ENCODE peak calls at places on chromosomes 13 and 19, in four cellular contexts. K, V, A and B are unnamed samples.

GRCh38 chr19:14146789-14147216 is 10.4 kb upstream of the ASF1B start:
- DNase-seq in K (no peak), A (no peak), V (no peak), B (no peak)

GRCh38 chr19:48656840-48657474 is 11.0 kb upstream of the CA11 start:
- DNase-seq in K (peak), V (no peak), A (no peak), B (no peak)

GRCh38 chr19:46383846-46384245 is 29.5 kb downstream of the CCDC8 start:
- DNase-seq in A (no peak), V (no peak), K (no peak), B (no peak)

GRCh38 chr19:18833849-18834643 is 2.3 kb downstream of the UPF1 start:
- DNase-seq in A (no peak), V (no peak), K (no peak), B (peak)

GRCh38 chr13:93462151-93462550 is 235.5 kb downstream of the GPC6 start:
- DNase-seq in A (no peak), K (no peak), V (no peak), B (no peak)

GRCh38 chr13:105655046-105655445 is 880.4 kb downstream of the EFNB2 start:
- DNase-seq in A (no peak), K (no peak), V (no peak), B (no peak)

GRCh38 chr13:90105881-90106496 is 1241.5 kb upstream of the MIR17HG start:
- DNase-seq in A (no peak), K (no peak), V (no peak), B (no peak)

GRCh38 chr19:55546822-55547614 is 1.7 kb upstream of the SBK3 start:
- DNase-seq in A (no peak), V (peak), K (peak), B (peak)

GRCh38 chr19:34996978-34997640 is 3.0 kb upstream of the GRAMD1A start:
- DNase-seq in A (no peak), V (no peak), K (no peak), B (peak)

GRCh38 chr13:25890671-25891212 is 161.1 kb downstream of the SHISA2 start:
- DNase-seq in V (no peak), A (no peak), K (no peak), B (no peak)

GRCh38 chr13:81610613-81611012 is 1269.7 kb upstream of the SPRY2 start:
- DNase-seq in A (no peak), V (no peak), K (no peak), B (no peak)

GRCh38 chr19:55069137-55069858 is 6.3 kb upstream of the RDH13 start:
- DNase-seq in V (peak), A (no peak), K (peak), B (no peak)

GRCh38 chr19:54921082-54921481 is 15.1 kb downstream of the NCR1 start:
- DNase-seq in A (no peak), K (no peak), V (no peak), B (no peak)

GRCh38 chr19:38912600-38913514 is 871 bp upstream of the CCER2 start:
- DNase-seq in V (no peak), A (no peak), K (no peak), B (no peak)

GRCh38 chr19:33396701-33397535 is 23.4 kb downstream of the CEBPG start:
- DNase-seq in K (no peak), A (no peak), V (no peak), B (peak)
- TF ChIP-seq RNF2 in K (no peak), A (no peak), V (no peak), B (no peak)

DNA sequence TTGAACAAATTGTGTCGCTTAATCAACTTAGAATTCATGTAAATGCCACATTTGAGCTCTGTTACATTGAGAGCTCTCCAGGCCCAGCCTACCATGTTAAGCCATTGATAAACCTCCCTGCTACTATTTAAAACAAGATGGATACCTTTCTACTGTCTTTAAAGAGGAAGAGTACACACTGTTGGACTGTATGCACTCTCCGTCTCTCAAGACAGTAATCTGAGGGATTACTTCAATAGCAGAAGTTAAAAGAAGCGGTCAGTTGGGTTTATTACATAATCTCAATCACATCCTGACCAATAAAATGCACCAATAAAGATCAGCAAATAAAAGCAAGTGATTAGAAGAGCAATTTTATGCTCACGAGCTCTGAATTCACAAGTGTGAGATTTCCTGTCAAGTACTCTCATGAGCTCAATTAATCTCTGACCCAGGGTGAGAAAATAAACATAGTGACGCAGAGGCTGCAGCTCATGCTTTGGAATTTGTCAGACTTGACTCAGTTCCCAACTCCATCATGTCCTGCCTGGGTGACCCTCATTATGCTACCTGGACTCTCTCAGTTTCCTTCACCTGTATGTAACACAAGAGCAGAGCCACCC is 12.3 kb downstream of the ABCC4 start:
- DNase-seq in A (no peak), V (no peak), K (no peak), B (no peak)
- TF ChIP-seq RFX5 in A (no peak), V (no peak), K (no peak), B (no peak)

GRCh38 chr13:36421447-36421846 is 10.8 kb upstream of the CCNA1 start:
- DNase-seq in V (no peak), A (no peak), K (no peak), B (no peak)
- TF ChIP-seq RNF2 in V (no peak), A (no peak), K (no peak), B (no peak)

GRCh38 chr13:19978830-19979437 is 20.4 kb downstream of the ZMYM2 start:
- DNase-seq in V (no peak), K (no peak), A (no peak), B (no peak)

GRCh38 chr13:19985219-19985556 is 26.7 kb downstream of the ZMYM2 start:
- DNase-seq in K (no peak), V (no peak), A (no peak), B (no peak)

GRCh38 chr13:19982447-19983043 is 24.0 kb downstream of the ZMYM2 start:
- DNase-seq in K (no peak), A (no peak), V (peak), B (no peak)

GRCh38 chr13:19981685-19982238 is 23.2 kb downstream of the ZMYM2 start:
- DNase-seq in A (no peak), K (no peak), V (peak), B (no peak)

DNA sequence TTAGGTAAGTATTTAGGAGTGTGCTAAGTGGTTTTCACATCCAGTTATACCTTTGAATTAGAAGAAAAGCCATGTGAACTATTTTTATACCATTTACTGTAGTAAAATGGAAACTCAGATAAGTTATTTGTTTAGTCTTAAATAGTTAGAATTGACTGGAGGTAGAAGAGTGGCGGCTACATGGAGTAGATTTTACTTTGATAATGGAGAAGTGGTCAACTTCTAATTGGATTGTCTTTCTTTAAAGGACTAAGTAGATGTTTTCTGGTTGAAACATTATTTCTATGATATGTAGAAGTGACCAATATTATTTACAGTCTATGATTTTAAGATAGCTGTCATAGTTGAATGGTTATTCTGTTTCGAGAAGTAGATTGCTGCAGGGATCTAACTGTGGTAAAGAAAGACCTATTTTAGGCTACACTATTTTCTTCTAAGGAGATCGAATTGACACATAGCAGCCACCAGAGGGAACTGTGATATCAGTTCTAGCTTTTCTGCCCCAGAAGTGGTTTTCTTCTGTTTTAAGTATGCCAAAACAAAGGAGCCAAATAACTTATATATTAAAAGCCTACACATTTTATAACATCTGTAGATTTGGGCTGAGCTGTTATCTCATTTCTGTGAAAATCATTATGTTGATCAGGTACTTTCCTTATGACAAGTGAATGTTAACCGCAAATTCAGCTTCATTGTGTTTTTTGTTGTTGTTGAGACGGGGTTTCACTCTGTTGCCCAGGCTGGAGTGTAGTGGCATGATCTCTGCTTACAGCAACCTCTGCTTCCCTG is 26.1 kb downstream of the ZMYM2 start:
- DNase-seq in A (no peak), K (peak), V (peak), B (peak)
- TF ChIP-seq RFX5 in A (no peak), K (no peak), V (no peak), B (no peak)

GRCh38 chr19:19943848-19944582 is 43.3 kb downstream of the ZNF93 start:
- DNase-seq in V (peak), A (no peak), K (no peak), B (no peak)
- TF ChIP-seq RNF2 in V (no peak), A (no peak), K (no peak), B (no peak)

DNA sequence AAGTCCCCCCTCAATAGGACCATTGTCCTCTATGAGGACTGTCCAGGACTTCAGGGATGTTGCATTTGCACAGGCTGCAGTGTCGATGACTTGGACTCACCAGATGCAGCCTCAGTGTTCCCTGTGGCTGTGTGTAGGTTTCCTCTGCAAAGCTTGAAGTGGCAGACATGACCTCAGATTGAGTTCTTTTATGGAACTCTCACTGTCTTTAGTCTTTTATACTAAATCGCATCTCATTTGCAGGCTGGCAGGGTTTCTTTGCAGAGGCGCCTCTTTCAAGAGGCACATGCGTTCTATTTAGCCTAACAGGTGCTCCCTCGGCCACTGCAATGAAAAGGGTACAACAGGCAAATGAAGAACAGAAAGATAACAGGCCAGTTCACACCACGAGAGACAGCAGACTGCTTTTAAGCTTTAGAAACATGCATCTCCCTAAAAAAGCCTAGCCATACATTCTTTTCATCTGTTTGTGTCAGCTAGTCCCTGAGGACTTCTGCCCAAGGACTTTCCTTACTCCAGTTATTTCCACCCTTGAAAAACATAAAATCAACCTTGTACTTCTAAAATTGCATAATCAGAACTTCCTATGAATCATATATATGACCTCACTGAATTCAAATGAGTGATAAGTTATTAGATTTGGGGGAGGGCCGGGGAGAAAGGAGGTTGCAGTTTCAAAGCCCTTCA is 118.4 kb downstream of the RAB20 start:
- DNase-seq in V (no peak), A (no peak), K (no peak), B (no peak)
- TF ChIP-seq RFX5 in V (no peak), A (no peak), K (no peak), B (no peak)

DNA sequence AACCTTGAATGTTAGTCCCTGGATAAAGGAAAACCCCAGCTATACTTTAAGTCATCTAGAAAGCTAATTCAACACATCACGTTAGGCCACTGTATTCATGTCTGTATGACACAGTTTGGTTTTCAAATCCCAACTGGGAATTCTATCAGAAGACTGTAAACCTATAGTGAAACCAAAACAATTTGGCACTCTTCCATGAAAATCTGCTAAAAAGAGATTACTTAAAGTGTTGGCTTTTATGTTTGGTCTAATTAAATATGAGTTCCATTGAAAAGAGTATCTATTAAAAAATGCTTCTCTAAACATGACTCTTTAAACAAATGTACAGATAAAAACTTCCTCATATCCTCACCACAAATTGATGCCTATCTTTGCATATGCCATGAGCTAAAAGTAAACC is 25.4 kb downstream of the PCDH9 start:
- DNase-seq in A (no peak), K (no peak), V (no peak), B (no peak)
- TF ChIP-seq RNF2 in A (no peak), K (no peak), V (no peak), B (no peak)

DNA sequence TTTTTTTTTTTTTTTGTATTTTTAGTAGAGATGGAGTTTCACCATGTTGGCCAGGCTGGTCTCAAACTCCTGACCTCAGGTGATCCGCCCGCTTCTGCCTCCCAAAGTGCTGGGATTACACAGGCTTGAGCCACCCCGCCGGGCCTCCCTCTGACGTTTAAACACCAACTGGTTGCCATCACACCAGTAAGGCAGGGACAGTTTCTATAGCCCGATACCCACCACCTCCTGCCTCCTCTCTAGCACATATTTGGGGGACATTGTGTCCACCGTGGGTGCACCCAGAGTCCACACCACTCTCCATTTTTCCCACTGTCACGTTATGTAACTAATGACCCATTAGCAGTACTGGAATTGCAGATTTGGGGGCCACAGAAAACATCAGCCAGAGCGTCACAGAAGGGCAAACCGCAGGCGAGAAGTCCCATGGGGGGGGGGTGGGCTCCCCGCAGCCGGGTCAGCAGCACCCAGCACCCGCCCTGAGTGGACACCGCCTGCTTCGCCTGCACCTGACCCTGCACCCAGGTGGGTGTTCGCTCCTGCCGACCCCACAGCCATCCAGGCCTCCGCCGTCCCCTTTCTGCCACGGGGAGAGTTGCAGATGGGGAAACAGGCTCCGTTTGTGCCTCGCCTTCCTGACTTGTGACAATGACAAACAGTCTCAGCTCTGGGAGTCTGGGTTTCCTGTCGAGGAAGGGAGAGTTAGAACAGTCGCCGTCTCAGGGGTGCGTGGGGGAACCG is 3.6 kb downstream of the ONECUT3 start:
- DNase-seq in V (no peak), K (no peak), A (no peak), B (no peak)
- TF ChIP-seq RFX5 in V (no peak), K (no peak), A (no peak), B (no peak)